ENCODE peak calls at places on chromosomes 6 and 20, in four cellular contexts. C is suprapubic skin, V is A549, E is SK-N-SH. T is an unnamed sample. For H3K4me1, the result is how much of the 10 kb centered on the place peaks cover.

GRCh38 chr6:117601811-117602150 is 530 bp downstream of the GOPC start:
- DNase-seq in C (no peak), V (no peak), E (no peak), T (no peak)

GRCh38 chr6:156595481-156595880 is 181.7 kb upstream of the ARID1B start:
- DNase-seq in C (no peak), V (no peak), E (no peak), T (no peak)

GRCh38 chr6:158938811-158939254 is 61.2 kb downstream of the RSPH3 start:
- DNase-seq in C (no peak), V (peak), E (no peak), T (no peak)

GRCh38 chr6:150352321-150353296 is 16.2 kb upstream of the IYD start:
- DNase-seq in C (no peak), V (peak), E (no peak), T (no peak)

GRCh38 chr6:53544050-53544499 is 826 bp downstream of the GCLC start:
- DNase-seq in C (no peak), V (no peak), E (no peak), T (no peak)

GRCh38 chr20:21607971-21608735 is 94.3 kb upstream of the NKX2-2 start:
- DNase-seq in C (no peak), V (no peak), E (peak), T (peak)

GRCh38 chr6:39933669-39934059 is 598 bp downstream of the MOCS1 start:
- DNase-seq in C (no peak), V (no peak), E (no peak), T (no peak)

GRCh38 chr6:102798631-102799030 is 1405.1 kb downstream of the GRIK2 start:
- DNase-seq in C (no peak), V (peak), E (no peak), T (no peak)

GRCh38 chr6:152189736-152190135 is 382.3 kb downstream of the ESR1 start:
- DNase-seq in C (no peak), V (no peak), E (no peak), T (no peak)

GRCh38 chr6:33749401-33749800 is 2.7 kb upstream of the IP6K3 start:
- DNase-seq in C (no peak), V (no peak), E (no peak), T (no peak)

GRCh38 chr20:24275946-24276705 is 193.3 kb upstream of the SYNDIG1 start:
- DNase-seq in C (no peak), V (no peak), E (no peak), T (no peak)

GRCh38 chr6:141594874-141595273 is 537.9 kb upstream of the GJE1 start:
- DNase-seq in C (no peak), V (no peak), E (no peak), T (no peak)

GRCh38 chr20:63736893-63737689 is 627 bp downstream of the LIME1 start:
- DNase-seq in C (no peak), V (no peak), E (peak), T (peak)

GRCh38 chr6:10073326-10073725 is 341.5 kb downstream of the TFAP2A start:
- DNase-seq in C (no peak), V (no peak), E (no peak), T (no peak)

GRCh38 chr20:49811825-49812462 is 684 bp upstream of the SLC9A8 start:
- DNase-seq in C (no peak), V (no peak), E (peak), T (no peak)

GRCh38 chr6:41586564-41586963 is 40.4 kb downstream of the FOXP4 start:
- DNase-seq in C (no peak), V (no peak), E (peak), T (no peak)
- TF ChIP-seq EP300 in C (no peak), V (no peak), E (no peak), T (no peak)

DNA sequence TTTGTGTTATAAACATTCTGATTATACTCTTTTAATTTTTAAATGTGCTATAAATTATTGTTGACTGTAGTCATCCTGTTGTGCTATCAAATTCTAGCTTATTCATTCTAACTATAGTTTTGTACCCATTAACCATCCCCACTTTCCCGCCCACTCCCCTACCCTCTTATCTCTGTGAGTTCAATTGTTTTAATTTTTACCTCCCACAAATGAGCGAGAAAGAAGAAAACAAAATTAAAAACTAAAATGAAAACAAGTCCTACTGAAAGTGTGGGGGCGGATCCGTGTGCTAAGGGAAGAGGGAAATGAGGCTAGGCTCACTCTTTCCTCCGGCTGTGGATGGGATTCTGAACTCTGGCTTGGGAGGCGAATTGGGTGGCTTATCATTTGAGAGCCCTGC is 6.6 kb upstream of the ZNF831 start:
- DNase-seq in C (no peak), V (no peak), E (no peak), T (no peak)
- H3K4me1 ChIP-seq in C (under half), V (under half), E (under half), T (under half)

GRCh38 chr20:15032352-15032622 is 694.9 kb upstream of the FLRT3 start:
- DNase-seq in C (no peak), V (no peak), E (no peak), T (no peak)
- TF ChIP-seq EP300 in C (no peak), V (no peak), E (no peak), T (no peak)

GRCh38 chr20:46364670-46365482 is 41.5 kb downstream of the ELMO2 start:
- DNase-seq in C (no peak), V (no peak), E (no peak), T (peak)
- H3K4me1 ChIP-seq in C (half or more), V (under half), E (under half), T (under half)

GRCh38 chr20:41169791-41170351 is 32.5 kb downstream of the PLCG1 start:
- DNase-seq in C (peak), V (no peak), E (no peak), T (no peak)

GRCh38 chr20:41169184-41169690 is 31.9 kb downstream of the PLCG1 start:
- DNase-seq in C (no peak), V (no peak), E (no peak), T (no peak)

GRCh38 chr20:41167481-41168253 is 30.3 kb downstream of the PLCG1 start:
- DNase-seq in C (no peak), V (no peak), E (no peak), T (peak)

GRCh38 chr20:41167118-41167470 is 29.8 kb downstream of the PLCG1 start:
- DNase-seq in C (no peak), V (no peak), E (no peak), T (no peak)

DNA sequence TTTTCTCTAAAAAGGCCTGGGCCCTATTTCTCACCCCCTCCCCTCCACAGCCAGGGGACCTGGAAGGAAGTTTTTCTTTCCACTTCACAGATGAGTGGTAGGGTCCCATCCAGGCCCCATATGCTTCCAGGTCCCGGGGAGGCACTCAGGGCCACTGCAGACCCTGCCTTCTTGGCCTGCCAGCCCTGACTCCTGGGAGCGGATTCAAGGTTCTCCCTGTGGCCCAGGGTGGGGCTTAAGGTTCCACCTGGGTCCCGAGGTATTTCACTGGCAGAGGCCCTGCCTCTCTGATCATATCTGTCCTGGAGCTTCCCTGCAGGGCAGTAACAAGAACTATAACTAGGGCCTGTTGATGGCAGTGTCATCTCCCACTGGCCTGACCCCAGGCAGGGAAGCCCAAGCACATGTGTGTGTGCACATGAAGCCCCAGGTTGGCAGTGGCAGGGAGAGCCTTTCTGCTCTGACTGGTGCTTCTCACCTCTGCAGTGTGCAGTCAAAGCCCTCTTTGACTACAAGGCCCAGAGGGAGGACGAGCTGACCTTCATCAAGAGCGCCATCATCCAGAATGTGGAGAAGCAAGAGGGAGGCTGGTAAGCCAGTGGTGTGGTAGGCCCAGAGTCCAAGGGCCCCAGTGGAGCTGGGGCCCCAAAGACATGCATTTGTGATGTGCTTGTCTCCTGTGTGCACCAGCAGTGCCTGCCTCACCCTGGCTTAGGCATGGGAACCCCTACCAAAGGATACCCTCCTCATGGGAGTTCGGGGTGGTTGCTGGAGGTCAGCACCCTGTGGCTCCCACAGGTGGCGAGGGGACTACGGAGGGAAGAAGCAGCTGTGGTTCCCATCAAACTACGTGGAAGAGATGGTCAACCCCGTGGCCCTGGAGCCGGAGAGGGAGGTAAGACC is 31.2 kb downstream of the PLCG1 start:
- DNase-seq in C (peak), V (no peak), E (no peak), T (no peak)
- TF ChIP-seq EP300 in C (no peak), V (no peak), E (no peak), T (no peak)

DNA sequence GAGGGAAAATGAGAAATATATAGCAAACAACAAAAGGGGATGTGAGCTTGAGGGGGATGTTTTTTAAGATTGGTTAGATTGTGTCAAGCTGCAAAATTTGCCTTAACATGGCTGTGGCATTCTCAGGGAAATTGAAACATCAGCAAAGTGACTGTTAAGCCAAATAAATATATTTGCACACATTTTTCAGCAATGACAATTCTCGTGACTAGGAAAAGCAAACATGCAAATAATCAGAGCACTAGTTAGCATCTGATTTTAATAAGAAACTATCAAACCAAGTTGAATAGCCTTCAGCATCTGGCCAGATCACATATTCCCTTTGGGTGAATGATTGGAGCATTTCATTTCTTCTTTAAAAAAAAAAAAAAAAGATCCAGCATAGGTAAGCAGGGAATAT is 262.7 kb downstream of the TBC1D7 start:
- DNase-seq in C (no peak), V (no peak), E (no peak), T (no peak)
- H3K4me1 ChIP-seq in C (under half), V (under half), E (under half), T (under half)

GRCh38 chr20:34904202-34904621 is 27.8 kb downstream of the ACSS2 start:
- DNase-seq in C (no peak), V (no peak), E (no peak), T (no peak)
- TF ChIP-seq EP300 in C (no peak), V (no peak), E (no peak), T (no peak)

DNA sequence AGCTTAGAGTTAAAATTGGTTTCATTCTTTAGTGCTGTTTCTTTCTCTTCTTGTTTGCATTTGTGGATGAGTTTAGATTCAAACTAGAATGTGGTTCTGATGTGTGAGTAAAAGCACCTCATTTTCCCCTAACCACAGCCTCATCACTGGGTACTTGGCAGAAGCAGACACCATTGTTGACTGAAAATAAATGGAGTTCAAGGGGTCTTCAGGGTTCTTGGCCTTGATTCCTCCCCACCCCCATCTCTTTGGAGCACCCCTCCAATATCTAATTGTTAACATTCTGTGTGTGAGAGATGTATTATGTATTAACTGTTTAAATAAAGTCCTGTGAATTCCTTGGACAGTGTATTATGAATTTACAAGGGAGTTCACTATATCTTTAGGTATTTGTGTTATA is 59.6 kb downstream of the JARID2 start:
- DNase-seq in C (no peak), V (no peak), E (no peak), T (no peak)
- H3K4me1 ChIP-seq in C (under half), V (under half), E (under half), T (under half)

DNA sequence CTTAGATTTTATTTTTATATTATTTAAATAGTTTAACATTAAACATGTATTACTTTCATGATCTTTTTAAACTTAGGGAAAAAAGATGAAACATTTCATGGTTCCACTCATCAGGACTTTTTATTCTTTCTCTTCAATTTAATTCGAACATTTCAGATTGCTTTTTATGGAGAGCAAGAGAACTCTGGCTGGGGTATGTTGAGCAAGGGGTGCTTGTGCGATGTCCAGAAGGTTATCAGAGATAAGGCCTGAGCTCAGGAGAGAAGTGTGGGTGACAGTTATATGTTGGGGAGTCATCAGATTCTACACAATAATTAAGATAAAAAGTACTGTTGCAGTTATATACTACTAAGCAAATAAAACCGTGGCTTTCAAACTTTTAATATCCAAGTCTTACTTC is 37.5 kb downstream of the FKBP5 start:
- DNase-seq in C (no peak), V (no peak), E (no peak), T (no peak)
- TF ChIP-seq EP300 in C (no peak), V (no peak), E (no peak), T (no peak)

DNA sequence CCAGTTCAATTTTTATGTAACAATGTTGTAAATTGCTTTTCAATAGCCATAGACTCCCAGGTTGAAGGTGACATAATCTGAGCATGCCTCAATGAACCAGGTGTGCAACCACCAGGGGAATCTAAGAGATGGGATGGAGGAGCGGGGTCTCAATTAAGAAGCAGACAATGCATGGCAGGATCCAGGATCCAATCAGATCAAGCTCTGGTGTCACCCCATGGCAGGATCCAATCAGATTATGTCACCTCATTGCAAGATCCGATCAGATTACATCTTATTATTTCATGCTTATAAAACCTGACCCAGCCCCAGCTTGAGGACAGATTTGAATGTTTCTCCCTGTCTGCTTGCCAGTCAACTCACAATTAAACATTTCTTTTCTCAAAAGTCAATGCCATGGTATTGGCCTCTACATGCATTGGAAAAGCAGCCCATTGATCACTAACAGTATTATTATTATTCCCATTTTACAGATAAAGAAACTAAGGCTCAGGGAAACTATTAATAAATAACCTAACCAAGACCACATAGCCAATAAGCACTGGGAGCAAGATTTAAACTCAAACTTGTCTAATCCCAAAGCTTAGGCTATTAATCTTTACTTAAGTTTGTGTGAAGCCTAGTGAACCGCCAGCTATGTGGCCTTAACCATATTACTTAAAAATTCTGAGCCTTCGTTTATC is 14.3 kb upstream of the SIRT5 start:
- DNase-seq in C (no peak), V (no peak), E (no peak), T (no peak)
- H3K4me1 ChIP-seq in C (under half), V (under half), E (under half), T (under half)